ENCODE peak calls at places on chromosomes 16 and 17, in four cellular contexts. One of them, this sample, is unnamed.

GRCh38 chr17:18224428-18225120 is 861 bp upstream of the LLGL1 start:
- DNase-seq in A549: no peak
- DNase-seq in BE2C: no peak
- DNase-seq in mesothelial cell of epicardium: no peak
- DNase-seq in this sample: no peak

GRCh38 chr17:83055911-83056582 is 23.4 kb upstream of the METRNL start:
- DNase-seq in A549: peak
- DNase-seq in BE2C: no peak
- DNase-seq in mesothelial cell of epicardium: peak
- DNase-seq in this sample: no peak

GRCh38 chr17:45942284-45942683 is 47.9 kb downstream of the MAPT start:
- DNase-seq in A549: no peak
- DNase-seq in mesothelial cell of epicardium: no peak
- DNase-seq in BE2C: peak
- DNase-seq in this sample: no peak

GRCh38 chr17:80816241-80817103 is 175.2 kb upstream of the CHMP6 start:
- DNase-seq in A549: no peak
- DNase-seq in mesothelial cell of epicardium: no peak
- DNase-seq in BE2C: no peak
- DNase-seq in this sample: peak

GRCh38 chr17:17911003-17911613 is 61.1 kb downstream of the TOM1L2 start:
- DNase-seq in A549: no peak
- DNase-seq in mesothelial cell of epicardium: no peak
- DNase-seq in BE2C: peak
- DNase-seq in this sample: no peak

GRCh38 chr16:72120026-72120425 is 26.4 kb downstream of the DHX38 start:
- DNase-seq in A549: no peak
- DNase-seq in mesothelial cell of epicardium: no peak
- DNase-seq in BE2C: peak
- DNase-seq in this sample: no peak

GRCh38 chr17:17041018-17041521 is 1.2 kb upstream of the MPRIP start:
- DNase-seq in mesothelial cell of epicardium: no peak
- DNase-seq in BE2C: peak
- DNase-seq in A549: peak
- DNase-seq in this sample: peak

GRCh38 chr17:21043296-21044232 is 753 bp upstream of the USP22 start:
- DNase-seq in BE2C: peak
- DNase-seq in A549: peak
- DNase-seq in mesothelial cell of epicardium: peak
- DNase-seq in this sample: peak

GRCh38 chr17:77542551-77543490 is 402.1 kb downstream of the SEC14L1 start:
- DNase-seq in A549: peak
- DNase-seq in mesothelial cell of epicardium: peak
- DNase-seq in BE2C: peak
- DNase-seq in this sample: no peak

GRCh38 chr17:51611585-51611984 is 351.2 kb downstream of the UTP18 start:
- DNase-seq in A549: no peak
- DNase-seq in mesothelial cell of epicardium: no peak
- DNase-seq in BE2C: peak
- DNase-seq in this sample: no peak

GRCh38 chr17:46888727-46889126 is 34.2 kb upstream of the GOSR2 start:
- DNase-seq in A549: no peak
- DNase-seq in mesothelial cell of epicardium: no peak
- DNase-seq in BE2C: no peak
- DNase-seq in this sample: no peak

GRCh38 chr16:77063617-77064016 is 127.4 kb upstream of the MON1B start:
- DNase-seq in BE2C: no peak
- DNase-seq in A549: no peak
- DNase-seq in mesothelial cell of epicardium: no peak
- DNase-seq in this sample: no peak

GRCh38 chr16:49980166-49980565 is 44.9 kb upstream of the CNEP1R1 start:
- DNase-seq in BE2C: no peak
- DNase-seq in mesothelial cell of epicardium: no peak
- DNase-seq in A549: no peak
- DNase-seq in this sample: no peak

GRCh38 chr17:50570516-50570915 is 10.0 kb downstream of the CACNA1G start:
- DNase-seq in BE2C: no peak
- DNase-seq in A549: no peak
- DNase-seq in mesothelial cell of epicardium: no peak
- DNase-seq in this sample: no peak

GRCh38 chr17:1076982-1077302 is 80.0 kb downstream of the TIMM22 start:
- DNase-seq in BE2C: no peak
- DNase-seq in A549: no peak
- DNase-seq in mesothelial cell of epicardium: no peak
- DNase-seq in this sample: peak

GRCh38 chr17:68910789-68911431 is 44.3 kb downstream of the ABCA8 start:
- DNase-seq in BE2C: no peak
- DNase-seq in mesothelial cell of epicardium: no peak
- DNase-seq in A549: no peak
- DNase-seq in this sample: no peak

GRCh38 chr16:68264128-68265077 is at the start of gene SLC7A6:
- DNase-seq in BE2C: peak
- DNase-seq in mesothelial cell of epicardium: peak
- DNase-seq in A549: peak
- DNase-seq in this sample: no peak

GRCh38 chr17:30476726-30477082 is 504 bp upstream of the GOSR1 start:
- DNase-seq in BE2C: no peak
- DNase-seq in A549: no peak
- DNase-seq in mesothelial cell of epicardium: no peak
- DNase-seq in this sample: no peak

GRCh38 chr16:69930117-69930776 is 20.9 kb upstream of the CLEC18A start:
- DNase-seq in mesothelial cell of epicardium: no peak
- DNase-seq in BE2C: peak
- DNase-seq in A549: peak
- DNase-seq in this sample: peak

GRCh38 chr17:2903193-2903974 is 107.1 kb downstream of the RAP1GAP2 start:
- DNase-seq in mesothelial cell of epicardium: no peak
- DNase-seq in A549: no peak
- DNase-seq in BE2C: no peak
- DNase-seq in this sample: no peak

GRCh38 chr16:31344712-31345111 is 10.3 kb upstream of the ITGAX start:
- DNase-seq in mesothelial cell of epicardium: no peak
- DNase-seq in A549: no peak
- DNase-seq in BE2C: no peak
- DNase-seq in this sample: no peak

GRCh38 chr17:28648698-28649097 is 3.7 kb upstream of the BLTP2 start:
- DNase-seq in BE2C: no peak
- DNase-seq in A549: no peak
- DNase-seq in mesothelial cell of epicardium: no peak
- DNase-seq in this sample: no peak

GRCh38 chr17:51351890-51352289 is 91.5 kb downstream of the UTP18 start:
- DNase-seq in BE2C: no peak
- DNase-seq in A549: no peak
- DNase-seq in mesothelial cell of epicardium: no peak
- DNase-seq in this sample: no peak

GRCh38 chr16:75591001-75591852 is 25.0 kb downstream of the GABARAPL2 start:
- DNase-seq in mesothelial cell of epicardium: no peak
- DNase-seq in BE2C: peak
- DNase-seq in A549: no peak
- DNase-seq in this sample: no peak

GRCh38 chr17:2398655-2399571 is 1.9 kb downstream of the MNT start:
- DNase-seq in mesothelial cell of epicardium: peak
- DNase-seq in BE2C: peak
- DNase-seq in A549: peak
- DNase-seq in this sample: peak

GRCh38 chr16:5062790-5063765 is 2.7 kb downstream of the C16orf89 start:
- DNase-seq in A549: peak
- DNase-seq in BE2C: no peak
- DNase-seq in mesothelial cell of epicardium: no peak
- DNase-seq in this sample: peak

GRCh38 chr16:47492428-47493357 is 31.6 kb downstream of the PHKB start:
- DNase-seq in BE2C: peak
- DNase-seq in A549: no peak
- DNase-seq in mesothelial cell of epicardium: no peak
- DNase-seq in this sample: no peak

GRCh38 chr16:2455081-2455845 is 4.6 kb upstream of the TEDC2 start:
- DNase-seq in mesothelial cell of epicardium: no peak
- DNase-seq in BE2C: no peak
- DNase-seq in A549: no peak
- DNase-seq in this sample: peak

GRCh38 chr17:50279181-50279526 is 4.9 kb downstream of the TMEM92 start:
- DNase-seq in mesothelial cell of epicardium: no peak
- DNase-seq in A549: no peak
- DNase-seq in BE2C: no peak
- DNase-seq in this sample: no peak

GRCh38 chr16:88681709-88682451 is 4.4 kb downstream of the SNAI3 start:
- DNase-seq in mesothelial cell of epicardium: no peak
- DNase-seq in BE2C: no peak
- DNase-seq in A549: no peak
- DNase-seq in this sample: no peak

GRCh38 chr17:43338886-43339516 is 59.8 kb upstream of the ARL4D start:
- DNase-seq in BE2C: peak
- DNase-seq in mesothelial cell of epicardium: no peak
- DNase-seq in A549: peak
- DNase-seq in this sample: no peak

GRCh38 chr17:17484451-17484899 is 7.7 kb downstream of the MED9 start:
- DNase-seq in BE2C: no peak
- DNase-seq in A549: no peak
- DNase-seq in mesothelial cell of epicardium: no peak
- DNase-seq in this sample: peak

GRCh38 chr16:85613609-85614337 is 651 bp downstream of the GSE1 start:
- DNase-seq in BE2C: peak
- DNase-seq in A549: peak
- DNase-seq in mesothelial cell of epicardium: peak
- DNase-seq in this sample: no peak

GRCh38 chr17:57121308-57122042 is 36.4 kb downstream of the AKAP1 start:
- DNase-seq in BE2C: peak
- DNase-seq in A549: peak
- DNase-seq in mesothelial cell of epicardium: peak
- DNase-seq in this sample: no peak

GRCh38 chr16:28161626-28162025 is 50.1 kb downstream of the XPO6 start:
- DNase-seq in mesothelial cell of epicardium: no peak
- DNase-seq in A549: no peak
- DNase-seq in BE2C: no peak
- DNase-seq in this sample: no peak

GRCh38 chr17:42118545-42118944 is 2.6 kb downstream of the KAT2A start:
- DNase-seq in A549: peak
- DNase-seq in BE2C: peak
- DNase-seq in mesothelial cell of epicardium: no peak
- DNase-seq in this sample: no peak

DNA sequence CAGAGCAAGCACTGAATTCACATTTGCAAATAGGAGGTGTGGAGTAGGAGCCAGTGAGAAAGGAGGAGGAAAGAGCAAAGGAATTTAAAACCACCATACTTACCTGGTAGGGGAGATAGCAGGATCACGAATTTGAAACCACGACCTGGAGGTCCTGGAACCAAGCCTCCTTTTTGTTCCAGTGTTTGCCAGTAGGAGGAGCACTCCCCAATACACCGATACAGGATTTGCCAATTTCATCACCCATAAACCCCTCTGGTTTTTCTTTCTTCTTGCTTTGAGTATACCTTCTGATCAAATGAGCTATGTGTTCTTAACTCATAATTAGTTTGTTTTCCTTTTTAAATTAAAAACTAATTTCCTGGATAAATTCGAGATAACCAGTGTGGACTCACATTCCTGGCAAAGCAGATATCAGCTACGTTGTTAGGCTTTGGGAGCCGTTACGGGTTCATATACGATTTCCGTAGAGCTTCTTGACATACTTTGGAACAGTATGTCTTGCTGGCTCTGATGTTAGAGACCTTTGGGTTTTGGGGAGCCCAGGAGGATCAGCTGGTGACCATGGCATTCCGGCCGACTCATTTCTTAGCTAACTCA is 22.7 kb downstream of the BCO1 start:
- DNase-seq in mesothelial cell of epicardium: no peak
- DNase-seq in A549: peak
- DNase-seq in BE2C: peak
- DNase-seq in this sample: no peak
- TF ChIP-seq CTCF in mesothelial cell of epicardium: peak
- TF ChIP-seq CTCF in A549: peak
- TF ChIP-seq CTCF in BE2C: peak
- TF ChIP-seq CTCF in this sample: peak

DNA sequence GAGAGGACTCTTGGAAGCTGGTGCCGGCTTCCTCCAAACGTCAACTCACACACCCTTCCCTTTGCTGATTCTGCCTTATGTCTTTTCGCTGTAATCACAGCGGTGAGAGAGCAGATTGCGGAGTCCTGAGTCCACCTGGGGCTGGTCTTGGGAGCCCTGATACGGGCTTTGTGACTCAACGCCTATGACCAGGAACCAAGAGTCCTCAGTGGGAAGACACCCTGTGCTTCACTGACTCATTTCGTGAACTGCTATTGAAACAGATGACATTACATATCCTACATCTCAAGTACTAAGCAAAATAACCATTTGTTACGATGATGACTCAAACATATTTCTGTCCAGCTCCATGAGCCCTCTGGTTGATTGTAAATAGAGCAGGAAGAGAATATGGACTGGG is 90.7 kb upstream of the CREBBP start:
- DNase-seq in BE2C: no peak
- DNase-seq in A549: peak
- DNase-seq in mesothelial cell of epicardium: no peak
- DNase-seq in this sample: no peak
- TF ChIP-seq CTCF in BE2C: no peak
- TF ChIP-seq CTCF in A549: no peak
- TF ChIP-seq CTCF in mesothelial cell of epicardium: no peak
- TF ChIP-seq CTCF in this sample: no peak

DNA sequence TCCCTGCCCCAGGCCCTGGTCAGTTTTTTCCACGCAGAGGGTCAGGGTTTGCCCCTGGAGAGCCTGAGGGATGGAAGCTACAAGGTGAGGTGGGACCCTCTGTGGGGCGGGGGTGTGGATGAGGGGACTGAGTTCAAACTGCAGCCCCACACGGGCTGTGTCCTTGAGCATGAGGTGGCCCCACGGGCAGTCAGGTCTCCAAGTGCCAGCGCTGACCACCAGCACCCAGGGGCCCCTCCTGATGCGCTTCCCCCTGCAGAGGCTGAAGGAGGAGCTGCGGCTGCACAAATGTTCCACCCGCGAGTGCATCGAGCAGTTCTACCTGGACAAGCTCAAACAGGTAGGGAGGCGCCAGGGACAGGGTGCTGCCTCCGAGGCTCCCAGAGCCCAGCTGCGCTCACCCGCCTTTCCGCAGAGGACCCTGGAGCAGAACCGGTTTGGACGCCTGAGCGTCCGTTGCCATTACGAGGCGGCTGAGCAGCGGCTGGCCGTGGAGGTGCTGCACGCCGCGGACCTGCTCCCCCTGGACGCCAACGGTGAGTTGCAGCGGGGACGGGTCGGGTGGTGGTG is 4.3 kb downstream of the TSR3 start:
- DNase-seq in A549: no peak
- DNase-seq in mesothelial cell of epicardium: no peak
- DNase-seq in BE2C: no peak
- DNase-seq in this sample: no peak
- TF ChIP-seq CTCF in A549: no peak
- TF ChIP-seq CTCF in mesothelial cell of epicardium: no peak
- TF ChIP-seq CTCF in BE2C: no peak
- TF ChIP-seq CTCF in this sample: no peak

GRCh38 chr17:61450641-61451537 is 1.3 kb upstream of the TBX4 start:
- DNase-seq in mesothelial cell of epicardium: no peak
- DNase-seq in BE2C: no peak
- DNase-seq in A549: no peak
- DNase-seq in this sample: no peak
- TF ChIP-seq CTCF in mesothelial cell of epicardium: no peak
- TF ChIP-seq CTCF in BE2C: peak
- TF ChIP-seq CTCF in A549: no peak
- TF ChIP-seq CTCF in this sample: no peak

GRCh38 chr17:75517277-75517865 is 1.0 kb downstream of the TSEN54 start:
- DNase-seq in BE2C: no peak
- DNase-seq in mesothelial cell of epicardium: no peak
- DNase-seq in A549: no peak
- DNase-seq in this sample: peak
- TF ChIP-seq CTCF in BE2C: no peak
- TF ChIP-seq CTCF in mesothelial cell of epicardium: peak
- TF ChIP-seq CTCF in A549: no peak
- TF ChIP-seq CTCF in this sample: no peak